ENCODE peak calls at places on chromosomes 3 and 15, in eight cellular contexts. A, G, V, M, R, U, P and S are unnamed samples.

GRCh38 chr15:41281236-41281635 is 50.2 kb downstream of the CHP1 start:
- DNase-seq in P (no peak), U (peak; percentile 52), V (no peak), R (no peak), G (peak; percentile 92), A (no peak), M (no peak), S (no peak)

GRCh38 chr3:129892857-129893615 is 475 bp downstream of the TMCC1 start:
- DNase-seq in U (no peak), V (peak; percentile 16), R (peak; percentile 65), M (peak; percentile 81), P (no peak), G (no peak), A (peak; percentile 80), S (peak; percentile 29)

GRCh38 chr15:89136818-89137772 is 48.8 kb downstream of the ABHD2 start:
- DNase-seq in R (no peak), P (no peak), V (no peak), M (peak; percentile 96), U (peak; percentile 76), G (peak; percentile 33), A (no peak), S (no peak)

GRCh38 chr3:20181276-20181675 is 4.7 kb downstream of the SGO1 start:
- DNase-seq in G (no peak), A (no peak), P (no peak), U (no peak), V (no peak), M (no peak), R (no peak), S (no peak)

GRCh38 chr3:9917820-9918219 is 922 bp downstream of the IL17RC start:
- DNase-seq in U (no peak), P (no peak), V (no peak), A (no peak), G (no peak), M (peak; percentile 59), R (no peak), S (no peak)

GRCh38 chr3:49378249-49378899 is 20.2 kb upstream of the GPX1 start:
- DNase-seq in R (no peak), M (no peak), V (no peak), G (peak; percentile 37), U (peak; percentile 49), A (no peak), P (no peak), S (peak; percentile 33)

GRCh38 chr3:65422154-65422553 is 616.6 kb downstream of the MAGI1 start:
- DNase-seq in V (no peak), M (no peak), R (no peak), P (no peak), G (no peak), U (no peak), A (no peak), S (no peak)

GRCh38 chr3:142180761-142181362 is 31.5 kb upstream of the TFDP2 start:
- DNase-seq in R (peak; percentile 40), V (no peak), M (no peak), P (no peak), U (peak; percentile 53), G (peak; percentile 34), A (no peak), S (no peak)

GRCh38 chr3:136899622-136900158 is 37.7 kb downstream of the NCK1 start:
- DNase-seq in V (no peak), M (no peak), U (no peak), A (no peak), G (peak; percentile 50), R (no peak), P (no peak), S (no peak)

GRCh38 chr15:59524331-59524731 is 86.3 kb downstream of the FAM81A start:
- DNase-seq in P (no peak), A (no peak), G (no peak), M (no peak), U (no peak), R (no peak), V (no peak), S (no peak)

GRCh38 chr15:39287322-39288195 is 293.3 kb upstream of the THBS1 start:
- DNase-seq in R (no peak), M (no peak), P (no peak), G (peak; percentile 73), U (no peak), A (no peak), V (no peak), S (no peak)

GRCh38 chr15:91290553-91290952 is 190.5 kb downstream of the SV2B start:
- DNase-seq in V (no peak), R (no peak), M (no peak), U (no peak), P (no peak), G (no peak), A (no peak), S (no peak)

GRCh38 chr3:119084371-119085069 is 49.9 kb upstream of the IGSF11 start:
- DNase-seq in U (peak; percentile 17), V (no peak), G (no peak), P (no peak), A (no peak), R (no peak), M (no peak), S (no peak)

GRCh38 chr15:80613762-80614365 is 81.2 kb upstream of the ABHD17C start:
- DNase-seq in P (no peak), M (no peak), A (no peak), U (no peak), V (no peak), G (no peak), R (no peak), S (no peak)

GRCh38 chr3:160720123-160720746 is 35.8 kb upstream of the PPM1L start:
- DNase-seq in V (no peak), G (no peak), P (no peak), U (no peak), M (no peak), A (no peak), R (peak; percentile 58), S (no peak)

GRCh38 chr15:51878446-51879386 is 49.3 kb downstream of the TMOD3 start:
- DNase-seq in R (no peak), G (peak; percentile 62), P (no peak), A (no peak), M (no peak), V (no peak), U (no peak), S (no peak)